ENCODE peak calls at places on chromosomes 12 and 14, in seven cellular contexts. One of them, this sample, is unnamed. For H3K36me3, the result is how much of the 10 kb centered on the place peaks cover.

GRCh38 chr12:9673404-9674225 is 4.1 kb downstream of the CLEC2D start:
- DNase-seq in iPS DF 6.9: no peak
- DNase-seq in neural progenitor cell: no peak
- DNase-seq in transverse colon: peak
- DNase-seq in cardiac muscle cell: peak
- DNase-seq in esophagus squamous epithelium: no peak
- DNase-seq in heart right ventricle: peak
- DNase-seq in this sample: peak

GRCh38 chr12:107011519-107011918 is 24.6 kb upstream of the MTERF2 start:
- DNase-seq in iPS DF 6.9: no peak
- DNase-seq in neural progenitor cell: no peak
- DNase-seq in transverse colon: no peak
- DNase-seq in cardiac muscle cell: no peak
- DNase-seq in esophagus squamous epithelium: no peak
- DNase-seq in heart right ventricle: no peak
- DNase-seq in this sample: no peak

GRCh38 chr12:132089407-132089910 is 54.7 kb downstream of the DDX51 start:
- DNase-seq in iPS DF 6.9: no peak
- DNase-seq in neural progenitor cell: no peak
- DNase-seq in transverse colon: no peak
- DNase-seq in cardiac muscle cell: no peak
- DNase-seq in esophagus squamous epithelium: no peak
- DNase-seq in heart right ventricle: no peak
- DNase-seq in this sample: no peak

GRCh38 chr12:85440273-85440672 is 160.3 kb downstream of the ALX1 start:
- DNase-seq in iPS DF 6.9: no peak
- DNase-seq in neural progenitor cell: no peak
- DNase-seq in transverse colon: no peak
- DNase-seq in cardiac muscle cell: no peak
- DNase-seq in esophagus squamous epithelium: no peak
- DNase-seq in heart right ventricle: no peak
- DNase-seq in this sample: no peak

GRCh38 chr12:7934560-7935463 is 1.2 kb downstream of the SLC2A3 start:
- DNase-seq in iPS DF 6.9: no peak
- DNase-seq in neural progenitor cell: peak
- DNase-seq in transverse colon: no peak
- DNase-seq in cardiac muscle cell: no peak
- DNase-seq in esophagus squamous epithelium: no peak
- DNase-seq in heart right ventricle: no peak
- DNase-seq in this sample: no peak

GRCh38 chr12:46933947-46934346 is 108.2 kb upstream of the SLC38A4 start:
- DNase-seq in iPS DF 6.9: no peak
- DNase-seq in neural progenitor cell: peak
- DNase-seq in transverse colon: no peak
- DNase-seq in cardiac muscle cell: peak
- DNase-seq in esophagus squamous epithelium: no peak
- DNase-seq in heart right ventricle: no peak
- DNase-seq in this sample: peak

GRCh38 chr14:92649934-92650545 is 98.4 kb downstream of the LGMN start:
- DNase-seq in iPS DF 6.9: no peak
- DNase-seq in neural progenitor cell: no peak
- DNase-seq in transverse colon: peak
- DNase-seq in cardiac muscle cell: no peak
- DNase-seq in esophagus squamous epithelium: peak
- DNase-seq in heart right ventricle: no peak
- DNase-seq in this sample: no peak

GRCh38 chr12:12091977-12092663 is 21.4 kb downstream of the BCL2L14 start:
- DNase-seq in iPS DF 6.9: no peak
- DNase-seq in neural progenitor cell: no peak
- DNase-seq in transverse colon: peak
- DNase-seq in cardiac muscle cell: no peak
- DNase-seq in esophagus squamous epithelium: no peak
- DNase-seq in heart right ventricle: no peak
- DNase-seq in this sample: peak

GRCh38 chr12:9740109-9740750 is 7.3 kb upstream of the CLECL1 start:
- DNase-seq in iPS DF 6.9: no peak
- DNase-seq in neural progenitor cell: no peak
- DNase-seq in transverse colon: peak
- DNase-seq in cardiac muscle cell: no peak
- DNase-seq in esophagus squamous epithelium: no peak
- DNase-seq in heart right ventricle: no peak
- DNase-seq in this sample: no peak

GRCh38 chr14:103332143-103332919 is 1.7 kb upstream of the EIF5 start:
- DNase-seq in iPS DF 6.9: no peak
- DNase-seq in neural progenitor cell: peak
- DNase-seq in transverse colon: no peak
- DNase-seq in cardiac muscle cell: no peak
- DNase-seq in esophagus squamous epithelium: no peak
- DNase-seq in heart right ventricle: no peak
- DNase-seq in this sample: no peak

GRCh38 chr12:64452559-64453329 is 824 bp downstream of the TBK1 start:
- DNase-seq in iPS DF 6.9: no peak
- DNase-seq in neural progenitor cell: no peak
- DNase-seq in transverse colon: peak
- DNase-seq in cardiac muscle cell: peak
- DNase-seq in esophagus squamous epithelium: no peak
- DNase-seq in heart right ventricle: no peak
- DNase-seq in this sample: peak

GRCh38 chr12:43103866-43104265 is 448.1 kb downstream of the ADAMTS20 start:
- DNase-seq in iPS DF 6.9: no peak
- DNase-seq in neural progenitor cell: no peak
- DNase-seq in transverse colon: no peak
- DNase-seq in cardiac muscle cell: no peak
- DNase-seq in esophagus squamous epithelium: no peak
- DNase-seq in heart right ventricle: no peak
- DNase-seq in this sample: no peak

GRCh38 chr14:71668186-71668912 is 263.9 kb upstream of the RGS6 start:
- DNase-seq in iPS DF 6.9: no peak
- DNase-seq in neural progenitor cell: no peak
- DNase-seq in transverse colon: no peak
- DNase-seq in cardiac muscle cell: no peak
- DNase-seq in esophagus squamous epithelium: no peak
- DNase-seq in heart right ventricle: no peak
- DNase-seq in this sample: no peak

GRCh38 chr12:2959194-2959507 is at the start of gene TEAD4:
- DNase-seq in iPS DF 6.9: no peak
- DNase-seq in neural progenitor cell: peak
- DNase-seq in transverse colon: peak
- DNase-seq in cardiac muscle cell: peak
- DNase-seq in esophagus squamous epithelium: no peak
- DNase-seq in heart right ventricle: peak
- DNase-seq in this sample: peak

GRCh38 chr14:103317251-103317650 is 16.8 kb upstream of the EIF5 start:
- DNase-seq in iPS DF 6.9: no peak
- DNase-seq in neural progenitor cell: no peak
- DNase-seq in transverse colon: no peak
- DNase-seq in cardiac muscle cell: no peak
- DNase-seq in esophagus squamous epithelium: no peak
- DNase-seq in heart right ventricle: no peak
- DNase-seq in this sample: no peak

GRCh38 chr14:101599234-101599885 is 38.1 kb downstream of the DIO3 start:
- DNase-seq in iPS DF 6.9: no peak
- DNase-seq in neural progenitor cell: no peak
- DNase-seq in transverse colon: peak
- DNase-seq in cardiac muscle cell: no peak
- DNase-seq in esophagus squamous epithelium: no peak
- DNase-seq in heart right ventricle: no peak
- DNase-seq in this sample: no peak

GRCh38 chr14:46999661-47000060 is 348.1 kb upstream of the RPL10L start:
- DNase-seq in iPS DF 6.9: no peak
- DNase-seq in neural progenitor cell: no peak
- DNase-seq in transverse colon: no peak
- DNase-seq in cardiac muscle cell: no peak
- DNase-seq in esophagus squamous epithelium: no peak
- DNase-seq in heart right ventricle: no peak
- DNase-seq in this sample: no peak

GRCh38 chr12:12527820-12528296 is 34.8 kb downstream of the DUSP16 start:
- DNase-seq in iPS DF 6.9: no peak
- DNase-seq in neural progenitor cell: no peak
- DNase-seq in transverse colon: no peak
- DNase-seq in cardiac muscle cell: peak
- DNase-seq in esophagus squamous epithelium: no peak
- DNase-seq in heart right ventricle: no peak
- DNase-seq in this sample: no peak

GRCh38 chr12:64621257-64621942 is 11.1 kb downstream of the RASSF3 start:
- DNase-seq in iPS DF 6.9: no peak
- DNase-seq in neural progenitor cell: no peak
- DNase-seq in transverse colon: no peak
- DNase-seq in cardiac muscle cell: no peak
- DNase-seq in esophagus squamous epithelium: no peak
- DNase-seq in heart right ventricle: no peak
- DNase-seq in this sample: no peak

GRCh38 chr14:35558680-35559079 is 24.7 kb downstream of the INSM2 start:
- DNase-seq in iPS DF 6.9: peak
- DNase-seq in neural progenitor cell: peak
- DNase-seq in transverse colon: no peak
- DNase-seq in cardiac muscle cell: no peak
- DNase-seq in esophagus squamous epithelium: no peak
- DNase-seq in heart right ventricle: no peak
- DNase-seq in this sample: no peak

GRCh38 chr14:33738481-33738880 is 212.4 kb downstream of the EGLN3 start:
- DNase-seq in iPS DF 6.9: no peak
- DNase-seq in neural progenitor cell: peak
- DNase-seq in transverse colon: no peak
- DNase-seq in cardiac muscle cell: no peak
- DNase-seq in esophagus squamous epithelium: no peak
- DNase-seq in heart right ventricle: no peak
- DNase-seq in this sample: no peak

GRCh38 chr14:67846029-67846610 is 26.5 kb downstream of the RAD51B start:
- DNase-seq in iPS DF 6.9: no peak
- DNase-seq in neural progenitor cell: no peak
- DNase-seq in transverse colon: no peak
- DNase-seq in cardiac muscle cell: no peak
- DNase-seq in esophagus squamous epithelium: no peak
- DNase-seq in heart right ventricle: no peak
- DNase-seq in this sample: no peak

GRCh38 chr12:131076791-131077747 is 123.4 kb downstream of the ADGRD1 start:
- DNase-seq in iPS DF 6.9: no peak
- DNase-seq in neural progenitor cell: no peak
- DNase-seq in transverse colon: no peak
- DNase-seq in cardiac muscle cell: no peak
- DNase-seq in esophagus squamous epithelium: no peak
- DNase-seq in heart right ventricle: no peak
- DNase-seq in this sample: no peak

GRCh38 chr14:94598816-94599655 is 13.2 kb upstream of the SERPINA3 start:
- DNase-seq in iPS DF 6.9: no peak
- DNase-seq in neural progenitor cell: peak
- DNase-seq in transverse colon: peak
- DNase-seq in cardiac muscle cell: no peak
- DNase-seq in esophagus squamous epithelium: no peak
- DNase-seq in heart right ventricle: no peak
- DNase-seq in this sample: peak

GRCh38 chr12:32116897-32117296 is 10.2 kb downstream of the BICD1 start:
- DNase-seq in iPS DF 6.9: no peak
- DNase-seq in neural progenitor cell: no peak
- DNase-seq in transverse colon: no peak
- DNase-seq in cardiac muscle cell: no peak
- DNase-seq in esophagus squamous epithelium: no peak
- DNase-seq in heart right ventricle: no peak
- DNase-seq in this sample: peak

GRCh38 chr12:113162102-113163029 is 12.8 kb downstream of the CFAP73 start:
- DNase-seq in iPS DF 6.9: no peak
- DNase-seq in neural progenitor cell: peak
- DNase-seq in transverse colon: no peak
- DNase-seq in cardiac muscle cell: peak
- DNase-seq in esophagus squamous epithelium: no peak
- DNase-seq in heart right ventricle: no peak
- DNase-seq in this sample: no peak

GRCh38 chr12:113161415-113162016 is 12.0 kb downstream of the CFAP73 start:
- DNase-seq in iPS DF 6.9: peak
- DNase-seq in neural progenitor cell: peak
- DNase-seq in transverse colon: no peak
- DNase-seq in cardiac muscle cell: peak
- DNase-seq in esophagus squamous epithelium: no peak
- DNase-seq in heart right ventricle: no peak
- DNase-seq in this sample: peak

GRCh38 chr12:113163030-113163360 is 13.5 kb downstream of the CFAP73 start:
- DNase-seq in iPS DF 6.9: no peak
- DNase-seq in neural progenitor cell: no peak
- DNase-seq in transverse colon: no peak
- DNase-seq in cardiac muscle cell: no peak
- DNase-seq in esophagus squamous epithelium: no peak
- DNase-seq in heart right ventricle: no peak
- DNase-seq in this sample: no peak

GRCh38 chr12:113165521-113166450 is 16.3 kb downstream of the CFAP73 start:
- DNase-seq in iPS DF 6.9: no peak
- DNase-seq in neural progenitor cell: no peak
- DNase-seq in transverse colon: no peak
- DNase-seq in cardiac muscle cell: no peak
- DNase-seq in esophagus squamous epithelium: no peak
- DNase-seq in heart right ventricle: no peak
- DNase-seq in this sample: no peak

GRCh38 chr12:113164014-113164413 is 14.5 kb downstream of the CFAP73 start:
- DNase-seq in iPS DF 6.9: no peak
- DNase-seq in neural progenitor cell: no peak
- DNase-seq in transverse colon: no peak
- DNase-seq in cardiac muscle cell: no peak
- DNase-seq in esophagus squamous epithelium: no peak
- DNase-seq in heart right ventricle: no peak
- DNase-seq in this sample: no peak
- H3K36me3 ChIP-seq in iPS DF 6.9: half or more
- H3K36me3 ChIP-seq in neural progenitor cell: under half
- H3K36me3 ChIP-seq in transverse colon: half or more
- H3K36me3 ChIP-seq in cardiac muscle cell: under half
- H3K36me3 ChIP-seq in esophagus squamous epithelium: half or more
- H3K36me3 ChIP-seq in heart right ventricle: half or more
- H3K36me3 ChIP-seq in this sample: under half

DNA sequence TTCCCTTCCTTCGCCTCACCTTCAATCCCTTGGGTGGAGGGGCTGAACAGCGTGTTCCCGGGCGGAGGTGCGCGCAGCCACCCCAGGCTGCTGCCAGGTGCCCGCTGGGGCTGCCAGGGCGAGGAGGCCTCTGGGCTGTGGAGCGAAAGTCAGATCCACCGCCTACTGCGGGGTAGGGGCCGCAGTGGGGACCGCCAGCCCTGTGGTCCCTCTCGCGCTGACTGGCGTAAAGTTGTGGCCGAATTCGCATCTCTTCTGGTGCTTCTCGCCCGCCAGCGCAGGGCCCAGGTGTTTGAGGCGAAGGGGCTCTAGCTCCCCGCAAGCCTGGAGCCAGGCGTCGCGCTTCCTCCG is 6.9 kb upstream of the HOXC4 start:
- DNase-seq in iPS DF 6.9: no peak
- DNase-seq in neural progenitor cell: no peak
- DNase-seq in transverse colon: no peak
- DNase-seq in cardiac muscle cell: no peak
- DNase-seq in esophagus squamous epithelium: no peak
- DNase-seq in heart right ventricle: no peak
- DNase-seq in this sample: no peak
- H3K4me3 ChIP-seq in iPS DF 6.9: no peak
- H3K4me3 ChIP-seq in neural progenitor cell: no peak
- H3K4me3 ChIP-seq in transverse colon: no peak
- H3K4me3 ChIP-seq in cardiac muscle cell: no peak
- H3K4me3 ChIP-seq in esophagus squamous epithelium: peak
- H3K4me3 ChIP-seq in heart right ventricle: no peak
- H3K4me3 ChIP-seq in this sample: no peak

GRCh38 chr12:288687-289086 is 26.1 kb upstream of the SLC6A13 start:
- DNase-seq in iPS DF 6.9: no peak
- DNase-seq in neural progenitor cell: no peak
- DNase-seq in transverse colon: no peak
- DNase-seq in cardiac muscle cell: no peak
- DNase-seq in esophagus squamous epithelium: no peak
- DNase-seq in heart right ventricle: no peak
- DNase-seq in this sample: no peak
- H3K36me3 ChIP-seq in iPS DF 6.9: under half
- H3K36me3 ChIP-seq in neural progenitor cell: under half
- H3K36me3 ChIP-seq in transverse colon: under half
- H3K36me3 ChIP-seq in cardiac muscle cell: under half
- H3K36me3 ChIP-seq in esophagus squamous epithelium: half or more
- H3K36me3 ChIP-seq in heart right ventricle: half or more
- H3K36me3 ChIP-seq in this sample: under half

GRCh38 chr12:116599285-116600122 is 40.3 kb downstream of the MAP1LC3B2 start:
- DNase-seq in iPS DF 6.9: peak
- DNase-seq in neural progenitor cell: peak
- DNase-seq in transverse colon: peak
- DNase-seq in cardiac muscle cell: peak
- DNase-seq in esophagus squamous epithelium: peak
- DNase-seq in heart right ventricle: peak
- DNase-seq in this sample: peak
- H3K4me3 ChIP-seq in iPS DF 6.9: no peak
- H3K4me3 ChIP-seq in neural progenitor cell: peak
- H3K4me3 ChIP-seq in transverse colon: peak
- H3K4me3 ChIP-seq in cardiac muscle cell: peak
- H3K4me3 ChIP-seq in esophagus squamous epithelium: peak
- H3K4me3 ChIP-seq in heart right ventricle: no peak
- H3K4me3 ChIP-seq in this sample: no peak